ENCODE peak calls at places on chromosomes 2 and 18, in four cellular contexts. F, H, L and V are unnamed samples.

GRCh38 chr2:100427627-100428258 is 10.3 kb upstream of the CHST10 start:
- DNase-seq in L (no peak), H (peak; percentile 50), F (peak; percentile 46), V (peak; percentile 13)

GRCh38 chr2:237759176-237759575 is 39.4 kb upstream of the RBM44 start:
- DNase-seq in H (no peak), L (no peak), F (no peak), V (no peak)

GRCh38 chr2:215377283-215377682 is 58.6 kb downstream of the FN1 start:
- DNase-seq in F (no peak), H (no peak), L (no peak), V (no peak)

GRCh38 chr2:174633621-174633927 is 36.0 kb upstream of the WIPF1 start:
- DNase-seq in H (no peak), F (no peak), L (no peak), V (no peak)

GRCh38 chr18:424071-424868 is 76.2 kb downstream of the COLEC12 start:
- DNase-seq in L (no peak), H (no peak), F (no peak), V (no peak)

GRCh38 chr2:7324706-7325105 is 407.5 kb downstream of the RNF144A start:
- DNase-seq in H (no peak), L (no peak), F (no peak), V (no peak)

GRCh38 chr2:144350151-144350802 is 169.6 kb downstream of the ZEB2 start:
- DNase-seq in H (no peak), F (no peak), L (no peak), V (no peak)

GRCh38 chr2:82795446-82795845 is 1663.6 kb downstream of the SUCLG1 start:
- DNase-seq in F (no peak), H (no peak), L (peak; percentile 76), V (no peak)

GRCh38 chr2:237652854-237653253 is 25.5 kb downstream of the LRRFIP1 start:
- DNase-seq in H (no peak), F (no peak), L (no peak), V (no peak)

GRCh38 chr2:199463708-199464613 is 6.2 kb upstream of the SATB2 start:
- DNase-seq in F (no peak), H (no peak), L (no peak), V (no peak)

GRCh38 chr2:72089537-72089936 is 58.1 kb downstream of the CYP26B1 start:
- DNase-seq in F (no peak), L (no peak), H (no peak), V (no peak)

GRCh38 chr18:64201781-64202180 is 52.9 kb upstream of the LINC00305 start:
- DNase-seq in L (no peak), F (no peak), H (no peak), V (no peak)

GRCh38 chr2:160566717-160567116 is 73.1 kb upstream of the RBMS1 start:
- DNase-seq in H (no peak), L (no peak), F (no peak), V (no peak)

GRCh38 chr2:63104482-63104881 is 53.9 kb downstream of the OTX1 start:
- DNase-seq in L (no peak), F (no peak), H (no peak), V (no peak)

GRCh38 chr2:240595381-240596079 is 9.0 kb downstream of the CAPN10 start:
- DNase-seq in F (peak; percentile 71), H (peak; percentile 43), L (no peak), V (no peak)

GRCh38 chr2:45256867-45257641 is 247.8 kb upstream of the SIX2 start:
- DNase-seq in H (no peak), L (no peak), F (no peak), V (no peak)

GRCh38 chr2:170291474-170291873 is 113.5 kb downstream of the MYO3B start:
- DNase-seq in L (no peak), H (no peak), F (no peak), V (no peak)

GRCh38 chr2:128623776-128624424 is 305.2 kb upstream of the HS6ST1 start:
- DNase-seq in F (peak; percentile 64), H (peak; percentile 33), L (peak; percentile 58), V (no peak)

GRCh38 chr18:73691118-73691517 is 456.5 kb downstream of the FBXO15 start:
- DNase-seq in F (no peak), H (no peak), L (peak; percentile 42), V (no peak)

GRCh38 chr2:240319855-240320560 is 115.5 kb upstream of the GPC1 start:
- DNase-seq in H (no peak), L (peak; percentile 93), F (no peak), V (no peak)

GRCh38 chr2:189144700-189145211 is 34.8 kb downstream of the COL5A2 start:
- DNase-seq in F (no peak), L (no peak), H (no peak), V (no peak)

GRCh38 chr18:62744076-62744705 is 28.9 kb downstream of the PHLPP1 start:
- DNase-seq in F (peak; percentile 28), L (no peak), H (no peak), V (peak; percentile 24)

GRCh38 chr2:134402385-134402784 is 148.5 kb downstream of the MGAT5 start:
- DNase-seq in H (no peak), L (no peak), F (no peak), V (no peak)